ENCODE peak calls at places on chromosomes 6 and 20, in nine cellular contexts. One of them, this sample, is unnamed.

GRCh38 chr20:47217482-47218446 is 138.7 kb downstream of the ZMYND8 start:
- DNase-seq in EH: no peak
- DNase-seq in breast epithelium: no peak
- DNase-seq in brain microvascular endothelial cell: no peak
- DNase-seq in activated naive CD8-positive, alpha-beta T cell treated with anti-CD3 and anti-CD28 coated beads, Interleukin-2, amount 10 ng/mL, durations not matched to agents 7 days and 5 days: no peak
- DNase-seq in stomach: no peak
- DNase-seq in AG04450: no peak
- DNase-seq in left cardiac atrium: no peak
- DNase-seq in immature natural killer cell: no peak
- DNase-seq in this sample: no peak

GRCh38 chr6:138631566-138631965 is 132.3 kb upstream of the NHSL1 start:
- DNase-seq in EH: no peak
- DNase-seq in breast epithelium: no peak
- DNase-seq in brain microvascular endothelial cell: no peak
- DNase-seq in activated naive CD8-positive, alpha-beta T cell treated with anti-CD3 and anti-CD28 coated beads, Interleukin-2, amount 10 ng/mL, durations not matched to agents 7 days and 5 days: no peak
- DNase-seq in stomach: no peak
- DNase-seq in AG04450: no peak
- DNase-seq in left cardiac atrium: no peak
- DNase-seq in immature natural killer cell: no peak
- DNase-seq in this sample: no peak

GRCh38 chr6:150857062-150857905 is 8.2 kb upstream of the MTHFD1L start:
- DNase-seq in EH: peak
- DNase-seq in breast epithelium: no peak
- DNase-seq in brain microvascular endothelial cell: peak
- DNase-seq in activated naive CD8-positive, alpha-beta T cell treated with anti-CD3 and anti-CD28 coated beads, Interleukin-2, amount 10 ng/mL, durations not matched to agents 7 days and 5 days: no peak
- DNase-seq in stomach: no peak
- DNase-seq in AG04450: peak
- DNase-seq in left cardiac atrium: no peak
- DNase-seq in immature natural killer cell: no peak
- DNase-seq in this sample: peak

GRCh38 chr6:43722920-43723565 is 35.5 kb upstream of the MRPS18A start:
- DNase-seq in EH: no peak
- DNase-seq in breast epithelium: no peak
- DNase-seq in brain microvascular endothelial cell: no peak
- DNase-seq in activated naive CD8-positive, alpha-beta T cell treated with anti-CD3 and anti-CD28 coated beads, Interleukin-2, amount 10 ng/mL, durations not matched to agents 7 days and 5 days: no peak
- DNase-seq in stomach: no peak
- DNase-seq in AG04450: no peak
- DNase-seq in left cardiac atrium: no peak
- DNase-seq in immature natural killer cell: no peak
- DNase-seq in this sample: no peak

GRCh38 chr6:145648149-145648548 is 87.2 kb downstream of the EPM2A start:
- DNase-seq in EH: no peak
- DNase-seq in breast epithelium: no peak
- DNase-seq in brain microvascular endothelial cell: no peak
- DNase-seq in activated naive CD8-positive, alpha-beta T cell treated with anti-CD3 and anti-CD28 coated beads, Interleukin-2, amount 10 ng/mL, durations not matched to agents 7 days and 5 days: no peak
- DNase-seq in stomach: no peak
- DNase-seq in AG04450: no peak
- DNase-seq in left cardiac atrium: no peak
- DNase-seq in immature natural killer cell: no peak
- DNase-seq in this sample: no peak

GRCh38 chr6:100886078-100886477 is 4.9 kb upstream of the ASCC3 start:
- DNase-seq in EH: peak
- DNase-seq in breast epithelium: no peak
- DNase-seq in brain microvascular endothelial cell: peak
- DNase-seq in activated naive CD8-positive, alpha-beta T cell treated with anti-CD3 and anti-CD28 coated beads, Interleukin-2, amount 10 ng/mL, durations not matched to agents 7 days and 5 days: no peak
- DNase-seq in stomach: no peak
- DNase-seq in AG04450: peak
- DNase-seq in left cardiac atrium: no peak
- DNase-seq in immature natural killer cell: no peak
- DNase-seq in this sample: peak

GRCh38 chr20:24158271-24158670 is 169.7 kb upstream of the GGTLC1 start:
- DNase-seq in EH: no peak
- DNase-seq in breast epithelium: no peak
- DNase-seq in brain microvascular endothelial cell: no peak
- DNase-seq in activated naive CD8-positive, alpha-beta T cell treated with anti-CD3 and anti-CD28 coated beads, Interleukin-2, amount 10 ng/mL, durations not matched to agents 7 days and 5 days: no peak
- DNase-seq in stomach: no peak
- DNase-seq in AG04450: no peak
- DNase-seq in left cardiac atrium: no peak
- DNase-seq in immature natural killer cell: no peak
- DNase-seq in this sample: no peak

GRCh38 chr20:13243826-13244376 is 22.8 kb downstream of the ISM1 start:
- DNase-seq in EH: peak
- DNase-seq in breast epithelium: no peak
- DNase-seq in brain microvascular endothelial cell: peak
- DNase-seq in activated naive CD8-positive, alpha-beta T cell treated with anti-CD3 and anti-CD28 coated beads, Interleukin-2, amount 10 ng/mL, durations not matched to agents 7 days and 5 days: no peak
- DNase-seq in stomach: no peak
- DNase-seq in AG04450: no peak
- DNase-seq in left cardiac atrium: no peak
- DNase-seq in immature natural killer cell: no peak
- DNase-seq in this sample: no peak

GRCh38 chr6:147251072-147251471 is 46.9 kb downstream of the STXBP5 start:
- DNase-seq in EH: no peak
- DNase-seq in breast epithelium: no peak
- DNase-seq in brain microvascular endothelial cell: no peak
- DNase-seq in activated naive CD8-positive, alpha-beta T cell treated with anti-CD3 and anti-CD28 coated beads, Interleukin-2, amount 10 ng/mL, durations not matched to agents 7 days and 5 days: no peak
- DNase-seq in stomach: no peak
- DNase-seq in AG04450: no peak
- DNase-seq in left cardiac atrium: no peak
- DNase-seq in immature natural killer cell: no peak
- DNase-seq in this sample: no peak

GRCh38 chr20:327946-328563 is 2.7 kb downstream of the SOX12 start:
- DNase-seq in EH: peak
- DNase-seq in breast epithelium: no peak
- DNase-seq in brain microvascular endothelial cell: no peak
- DNase-seq in activated naive CD8-positive, alpha-beta T cell treated with anti-CD3 and anti-CD28 coated beads, Interleukin-2, amount 10 ng/mL, durations not matched to agents 7 days and 5 days: no peak
- DNase-seq in stomach: no peak
- DNase-seq in AG04450: no peak
- DNase-seq in left cardiac atrium: no peak
- DNase-seq in immature natural killer cell: no peak
- DNase-seq in this sample: no peak

GRCh38 chr6:48826318-48826595 is 636.8 kb downstream of the MMUT start:
- DNase-seq in EH: peak
- DNase-seq in breast epithelium: no peak
- DNase-seq in brain microvascular endothelial cell: no peak
- DNase-seq in activated naive CD8-positive, alpha-beta T cell treated with anti-CD3 and anti-CD28 coated beads, Interleukin-2, amount 10 ng/mL, durations not matched to agents 7 days and 5 days: no peak
- DNase-seq in stomach: no peak
- DNase-seq in AG04450: no peak
- DNase-seq in left cardiac atrium: no peak
- DNase-seq in immature natural killer cell: no peak
- DNase-seq in this sample: no peak

GRCh38 chr6:3081965-3082364 is 13.7 kb downstream of the RIPK1 start:
- DNase-seq in EH: no peak
- DNase-seq in breast epithelium: no peak
- DNase-seq in brain microvascular endothelial cell: no peak
- DNase-seq in activated naive CD8-positive, alpha-beta T cell treated with anti-CD3 and anti-CD28 coated beads, Interleukin-2, amount 10 ng/mL, durations not matched to agents 7 days and 5 days: no peak
- DNase-seq in stomach: no peak
- DNase-seq in AG04450: no peak
- DNase-seq in left cardiac atrium: no peak
- DNase-seq in immature natural killer cell: no peak
- DNase-seq in this sample: no peak

GRCh38 chr20:5402903-5403531 is 86.3 kb upstream of the PROKR2 start:
- DNase-seq in EH: peak
- DNase-seq in breast epithelium: no peak
- DNase-seq in brain microvascular endothelial cell: peak
- DNase-seq in activated naive CD8-positive, alpha-beta T cell treated with anti-CD3 and anti-CD28 coated beads, Interleukin-2, amount 10 ng/mL, durations not matched to agents 7 days and 5 days: peak
- DNase-seq in stomach: no peak
- DNase-seq in AG04450: no peak
- DNase-seq in left cardiac atrium: no peak
- DNase-seq in immature natural killer cell: no peak
- DNase-seq in this sample: peak

GRCh38 chr6:46015119-46015968 is at the start of gene CLIC5:
- DNase-seq in EH: no peak
- DNase-seq in breast epithelium: no peak
- DNase-seq in brain microvascular endothelial cell: no peak
- DNase-seq in activated naive CD8-positive, alpha-beta T cell treated with anti-CD3 and anti-CD28 coated beads, Interleukin-2, amount 10 ng/mL, durations not matched to agents 7 days and 5 days: peak
- DNase-seq in stomach: peak
- DNase-seq in AG04450: no peak
- DNase-seq in left cardiac atrium: peak
- DNase-seq in immature natural killer cell: no peak
- DNase-seq in this sample: no peak

GRCh38 chr6:122476131-122476530 is 4.5 kb upstream of the SERINC1 start:
- DNase-seq in EH: peak
- DNase-seq in breast epithelium: no peak
- DNase-seq in brain microvascular endothelial cell: no peak
- DNase-seq in activated naive CD8-positive, alpha-beta T cell treated with anti-CD3 and anti-CD28 coated beads, Interleukin-2, amount 10 ng/mL, durations not matched to agents 7 days and 5 days: no peak
- DNase-seq in stomach: no peak
- DNase-seq in AG04450: no peak
- DNase-seq in left cardiac atrium: no peak
- DNase-seq in immature natural killer cell: no peak
- DNase-seq in this sample: peak

GRCh38 chr20:20744170-20744725 is 31.8 kb upstream of the RALGAPA2 start:
- DNase-seq in EH: no peak
- DNase-seq in breast epithelium: no peak
- DNase-seq in brain microvascular endothelial cell: no peak
- DNase-seq in activated naive CD8-positive, alpha-beta T cell treated with anti-CD3 and anti-CD28 coated beads, Interleukin-2, amount 10 ng/mL, durations not matched to agents 7 days and 5 days: no peak
- DNase-seq in stomach: no peak
- DNase-seq in AG04450: no peak
- DNase-seq in left cardiac atrium: no peak
- DNase-seq in immature natural killer cell: no peak
- DNase-seq in this sample: no peak

GRCh38 chr6:42367353-42368011 is 84.2 kb downstream of the TRERF1 start:
- DNase-seq in EH: peak
- DNase-seq in breast epithelium: no peak
- DNase-seq in brain microvascular endothelial cell: no peak
- DNase-seq in activated naive CD8-positive, alpha-beta T cell treated with anti-CD3 and anti-CD28 coated beads, Interleukin-2, amount 10 ng/mL, durations not matched to agents 7 days and 5 days: peak
- DNase-seq in stomach: no peak
- DNase-seq in AG04450: no peak
- DNase-seq in left cardiac atrium: no peak
- DNase-seq in immature natural killer cell: peak
- DNase-seq in this sample: peak

GRCh38 chr20:49323622-49324238 is 45.9 kb upstream of the ZNFX1 start:
- DNase-seq in EH: peak
- DNase-seq in breast epithelium: no peak
- DNase-seq in brain microvascular endothelial cell: peak
- DNase-seq in activated naive CD8-positive, alpha-beta T cell treated with anti-CD3 and anti-CD28 coated beads, Interleukin-2, amount 10 ng/mL, durations not matched to agents 7 days and 5 days: peak
- DNase-seq in stomach: no peak
- DNase-seq in AG04450: peak
- DNase-seq in left cardiac atrium: peak
- DNase-seq in immature natural killer cell: peak
- DNase-seq in this sample: peak

GRCh38 chr20:44009679-44009992 is 95.0 kb downstream of the TOX2 start:
- DNase-seq in EH: no peak
- DNase-seq in breast epithelium: no peak
- DNase-seq in brain microvascular endothelial cell: no peak
- DNase-seq in activated naive CD8-positive, alpha-beta T cell treated with anti-CD3 and anti-CD28 coated beads, Interleukin-2, amount 10 ng/mL, durations not matched to agents 7 days and 5 days: no peak
- DNase-seq in stomach: no peak
- DNase-seq in AG04450: no peak
- DNase-seq in left cardiac atrium: no peak
- DNase-seq in immature natural killer cell: no peak
- DNase-seq in this sample: no peak

GRCh38 chr6:90720404-90720803 is 133.5 kb upstream of the MAP3K7 start:
- DNase-seq in EH: no peak
- DNase-seq in breast epithelium: no peak
- DNase-seq in brain microvascular endothelial cell: no peak
- DNase-seq in activated naive CD8-positive, alpha-beta T cell treated with anti-CD3 and anti-CD28 coated beads, Interleukin-2, amount 10 ng/mL, durations not matched to agents 7 days and 5 days: no peak
- DNase-seq in stomach: no peak
- DNase-seq in AG04450: no peak
- DNase-seq in left cardiac atrium: no peak
- DNase-seq in immature natural killer cell: no peak
- DNase-seq in this sample: no peak

GRCh38 chr6:155248021-155249001 is 15.5 kb upstream of the CLDN20 start:
- DNase-seq in EH: peak
- DNase-seq in breast epithelium: no peak
- DNase-seq in brain microvascular endothelial cell: peak
- DNase-seq in activated naive CD8-positive, alpha-beta T cell treated with anti-CD3 and anti-CD28 coated beads, Interleukin-2, amount 10 ng/mL, durations not matched to agents 7 days and 5 days: no peak
- DNase-seq in stomach: peak
- DNase-seq in AG04450: peak
- DNase-seq in left cardiac atrium: peak
- DNase-seq in immature natural killer cell: no peak
- DNase-seq in this sample: peak

GRCh38 chr6:144824018-144824417 is 538.9 kb downstream of the UTRN start:
- DNase-seq in EH: no peak
- DNase-seq in breast epithelium: no peak
- DNase-seq in brain microvascular endothelial cell: no peak
- DNase-seq in activated naive CD8-positive, alpha-beta T cell treated with anti-CD3 and anti-CD28 coated beads, Interleukin-2, amount 10 ng/mL, durations not matched to agents 7 days and 5 days: no peak
- DNase-seq in stomach: no peak
- DNase-seq in AG04450: no peak
- DNase-seq in left cardiac atrium: no peak
- DNase-seq in immature natural killer cell: no peak
- DNase-seq in this sample: no peak

GRCh38 chr20:58923117-58923712 is 57.8 kb upstream of the NELFCD start:
- DNase-seq in EH: no peak
- DNase-seq in breast epithelium: no peak
- DNase-seq in brain microvascular endothelial cell: no peak
- DNase-seq in activated naive CD8-positive, alpha-beta T cell treated with anti-CD3 and anti-CD28 coated beads, Interleukin-2, amount 10 ng/mL, durations not matched to agents 7 days and 5 days: no peak
- DNase-seq in stomach: no peak
- DNase-seq in AG04450: no peak
- DNase-seq in left cardiac atrium: no peak
- DNase-seq in immature natural killer cell: no peak
- DNase-seq in this sample: no peak

GRCh38 chr6:131555992-131556391 is 17.0 kb upstream of the ARG1 start:
- DNase-seq in EH: no peak
- DNase-seq in breast epithelium: no peak
- DNase-seq in brain microvascular endothelial cell: no peak
- DNase-seq in activated naive CD8-positive, alpha-beta T cell treated with anti-CD3 and anti-CD28 coated beads, Interleukin-2, amount 10 ng/mL, durations not matched to agents 7 days and 5 days: no peak
- DNase-seq in stomach: no peak
- DNase-seq in AG04450: no peak
- DNase-seq in left cardiac atrium: no peak
- DNase-seq in immature natural killer cell: no peak
- DNase-seq in this sample: no peak

GRCh38 chr6:136408205-136408604 is 118.6 kb upstream of the BCLAF1 start:
- DNase-seq in EH: peak
- DNase-seq in breast epithelium: no peak
- DNase-seq in brain microvascular endothelial cell: no peak
- DNase-seq in activated naive CD8-positive, alpha-beta T cell treated with anti-CD3 and anti-CD28 coated beads, Interleukin-2, amount 10 ng/mL, durations not matched to agents 7 days and 5 days: no peak
- DNase-seq in stomach: no peak
- DNase-seq in AG04450: no peak
- DNase-seq in left cardiac atrium: no peak
- DNase-seq in immature natural killer cell: no peak
- DNase-seq in this sample: peak

GRCh38 chr20:15759546-15760216 is 813.6 kb downstream of the KIF16B start:
- DNase-seq in EH: peak
- DNase-seq in breast epithelium: no peak
- DNase-seq in brain microvascular endothelial cell: no peak
- DNase-seq in activated naive CD8-positive, alpha-beta T cell treated with anti-CD3 and anti-CD28 coated beads, Interleukin-2, amount 10 ng/mL, durations not matched to agents 7 days and 5 days: no peak
- DNase-seq in stomach: no peak
- DNase-seq in AG04450: no peak
- DNase-seq in left cardiac atrium: no peak
- DNase-seq in immature natural killer cell: no peak
- DNase-seq in this sample: no peak

GRCh38 chr20:32762754-32763201 is 593 bp downstream of the DNMT3B start:
- DNase-seq in EH: peak
- DNase-seq in breast epithelium: no peak
- DNase-seq in brain microvascular endothelial cell: no peak
- DNase-seq in activated naive CD8-positive, alpha-beta T cell treated with anti-CD3 and anti-CD28 coated beads, Interleukin-2, amount 10 ng/mL, durations not matched to agents 7 days and 5 days: peak
- DNase-seq in stomach: no peak
- DNase-seq in AG04450: no peak
- DNase-seq in left cardiac atrium: no peak
- DNase-seq in immature natural killer cell: no peak
- DNase-seq in this sample: no peak

GRCh38 chr20:36666181-36666740 is 20.3 kb upstream of the SLA2 start:
- DNase-seq in EH: peak
- DNase-seq in breast epithelium: no peak
- DNase-seq in brain microvascular endothelial cell: peak
- DNase-seq in activated naive CD8-positive, alpha-beta T cell treated with anti-CD3 and anti-CD28 coated beads, Interleukin-2, amount 10 ng/mL, durations not matched to agents 7 days and 5 days: no peak
- DNase-seq in stomach: no peak
- DNase-seq in AG04450: no peak
- DNase-seq in left cardiac atrium: no peak
- DNase-seq in immature natural killer cell: no peak
- DNase-seq in this sample: peak

GRCh38 chr6:113825776-113826175 is 31.4 kb upstream of the MARCKS start:
- DNase-seq in EH: peak
- DNase-seq in breast epithelium: peak
- DNase-seq in brain microvascular endothelial cell: peak
- DNase-seq in activated naive CD8-positive, alpha-beta T cell treated with anti-CD3 and anti-CD28 coated beads, Interleukin-2, amount 10 ng/mL, durations not matched to agents 7 days and 5 days: no peak
- DNase-seq in stomach: peak
- DNase-seq in AG04450: no peak
- DNase-seq in left cardiac atrium: peak
- DNase-seq in immature natural killer cell: no peak
- DNase-seq in this sample: peak

This sample was measured in iris pigment epithelial cell.